ENCODE peak calls at places on chromosomes 7 and 10, in eight cellular contexts. R is uterus, L is ovary, S is heart left ventricle, X is gastrocnemius medialis, B is body of pancreas, T is HepG2, M is lower leg skin. V is an unnamed sample.
A peak's percentile ranks its signal among the peaks of the same experiment; 100 is the strongest.

GRCh38 chr10:86367339-86367951 is 850 bp upstream of the GRID1 start:
- DNase-seq in M (peak; percentile 86), B (no peak), S (no peak), R (no peak), T (no peak), L (peak; percentile 30), X (no peak), V (no peak)

GRCh38 chr7:12257582-12257981 is 46.5 kb downstream of the TMEM106B start:
- DNase-seq in T (peak; percentile 7), X (no peak), L (no peak), S (no peak), B (no peak), R (no peak), M (no peak), V (no peak)

GRCh38 chr7:18262054-18262453 is 233.5 kb upstream of the HDAC9 start:
- DNase-seq in T (no peak), R (no peak), S (no peak), M (no peak), X (no peak), B (no peak), L (no peak), V (no peak)

GRCh38 chr10:23046032-23046431 is 49.3 kb upstream of the MSRB2 start:
- DNase-seq in B (no peak), R (no peak), S (no peak), T (no peak), L (no peak), M (no peak), X (no peak), V (no peak)

GRCh38 chr10:98087309-98087708 is 47.1 kb upstream of the R3HCC1L start:
- DNase-seq in S (no peak), B (no peak), X (no peak), M (no peak), T (no peak), R (no peak), L (no peak), V (no peak)

GRCh38 chr10:75449320-75450061 is 18.1 kb downstream of the LRMDA start:
- DNase-seq in R (no peak), L (no peak), X (no peak), B (no peak), S (no peak), M (peak; percentile 49), T (no peak), V (no peak)

GRCh38 chr7:92133737-92134270 is 473 bp downstream of the CYP51A1 start:
- DNase-seq in M (peak; percentile 94), S (peak; percentile 74), T (peak; percentile 52), B (peak; percentile 65), X (peak; percentile 20), L (peak; percentile 89), R (peak; percentile 72), V (peak; percentile 89)

GRCh38 chr7:79312022-79312421 is 141.4 kb downstream of the MAGI2 start:
- DNase-seq in R (no peak), M (no peak), S (no peak), T (no peak), X (no peak), L (no peak), B (no peak), V (no peak)

GRCh38 chr7:121099572-121099971 is 111.1 kb downstream of the CPED1 start:
- DNase-seq in S (no peak), B (no peak), X (no peak), T (no peak), M (no peak), L (no peak), R (no peak), V (no peak)

GRCh38 chr7:78224923-78225322 is 426.4 kb downstream of the PHTF2 start:
- DNase-seq in R (no peak), M (no peak), B (no peak), S (no peak), L (no peak), X (no peak), T (no peak), V (no peak)

GRCh38 chr7:66326501-66327180 is 121.5 kb downstream of the TPST1 start:
- DNase-seq in L (no peak), M (no peak), X (no peak), T (no peak), R (no peak), B (no peak), S (no peak), V (no peak)

GRCh38 chr10:116240551-116240950 is 32.5 kb downstream of the GFRA1 start:
- DNase-seq in T (no peak), L (no peak), S (no peak), X (no peak), M (no peak), R (no peak), B (no peak), V (no peak)

DNA sequence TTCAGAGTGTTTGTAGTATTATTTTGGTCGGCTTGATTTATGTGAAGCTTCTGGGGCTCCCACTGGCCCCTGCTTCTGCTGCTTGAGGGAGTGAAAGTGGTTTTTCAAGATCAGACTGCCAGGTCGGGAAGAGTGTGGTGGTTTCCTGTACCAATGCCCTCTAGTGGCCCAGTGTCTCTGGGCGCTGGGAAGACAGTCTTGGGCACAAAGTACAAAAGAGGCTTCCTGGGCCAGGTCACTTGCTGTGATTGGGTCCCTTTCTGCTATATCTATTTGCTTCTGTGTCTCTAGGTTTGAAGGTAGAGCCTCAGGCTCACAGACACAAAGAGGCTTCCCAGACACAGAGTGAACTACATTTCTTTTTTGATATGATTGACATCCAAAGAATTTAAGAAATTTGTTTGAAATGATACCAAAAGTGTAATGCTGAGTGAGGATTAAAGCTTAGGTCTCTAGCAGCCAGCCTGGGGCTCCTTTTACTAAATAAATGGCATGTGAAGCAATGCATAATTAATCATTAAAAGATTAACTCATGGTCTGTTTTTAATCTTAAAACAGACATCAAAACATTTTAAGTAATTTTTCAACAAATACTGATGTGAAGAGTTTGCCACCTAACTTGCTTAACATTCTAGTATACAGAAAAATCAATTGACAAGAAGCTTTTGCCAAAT is 36.3 kb downstream of the ABCB1 start:
- DNase-seq in B (peak; percentile 53), M (no peak), L (no peak), T (peak; percentile 20), X (no peak), S (peak; percentile 19), R (no peak), V (peak; percentile 48)
- TF ChIP-seq CTCF in B (peak; percentile 43), M (no peak), L (no peak), T (peak; percentile 79), X (no peak), S (peak; percentile 32), R (no peak), V (no peak)

DNA sequence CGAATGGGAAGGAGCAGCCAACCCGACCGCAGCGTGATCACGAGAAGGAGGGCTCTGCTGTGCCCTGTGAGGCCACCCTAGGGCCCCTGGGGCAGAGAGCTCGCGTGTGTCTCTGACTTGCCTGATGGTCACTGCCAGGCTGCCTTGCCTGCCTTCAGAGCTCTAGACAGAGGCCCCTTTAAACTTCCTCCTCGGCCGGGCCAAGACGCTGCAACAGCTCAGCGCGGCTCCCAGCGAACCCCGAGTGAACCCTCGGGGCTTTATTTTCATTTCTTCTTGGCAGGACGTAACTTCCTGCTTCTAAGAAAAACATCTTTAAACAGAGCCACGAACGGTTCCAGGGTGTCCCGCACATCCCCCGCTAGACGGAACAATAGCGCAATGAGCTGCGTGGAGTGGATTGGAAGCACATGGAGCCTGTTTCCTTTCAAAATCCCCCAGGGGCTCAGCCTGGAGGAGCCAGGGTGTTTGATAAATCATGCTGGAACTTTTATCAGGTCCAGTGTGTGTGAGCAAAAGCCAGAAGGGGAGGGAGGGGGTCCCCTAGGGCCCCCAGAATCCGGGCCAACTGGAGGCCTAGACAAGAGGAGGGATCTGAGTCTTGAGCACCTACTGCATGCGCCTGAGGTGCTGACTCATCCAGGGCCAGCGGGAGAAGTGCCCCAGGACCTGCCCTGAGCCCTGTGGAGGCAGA is 134.1 kb upstream of the GDF10 start:
- DNase-seq in S (peak; percentile 71), T (no peak), L (peak; percentile 48), B (peak; percentile 55), X (peak; percentile 29), R (peak; percentile 68), M (peak; percentile 91), V (peak; percentile 36)
- TF ChIP-seq POLR2A in S (no peak), T (no peak), L (no peak), B (no peak), X (no peak), R (no peak), M (no peak), V (no peak)

DNA sequence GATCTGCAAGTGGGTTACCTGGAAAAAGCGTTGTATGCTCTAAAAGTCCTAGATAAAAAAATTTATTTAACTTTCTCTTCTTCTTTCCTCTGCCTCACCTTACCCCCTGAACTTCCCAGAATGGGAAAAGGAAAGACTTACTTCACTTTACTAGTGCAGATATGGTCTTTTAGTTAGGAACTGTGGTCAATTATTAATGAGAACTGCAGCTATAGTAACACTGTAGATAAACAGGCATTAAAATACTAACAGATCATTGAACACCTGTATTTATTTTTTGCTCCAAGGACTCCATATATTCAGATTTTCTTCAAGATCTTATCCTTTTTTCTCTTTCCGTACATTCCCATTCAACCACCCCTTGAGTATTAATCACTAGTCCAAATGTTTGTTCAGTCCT is 4.4 kb downstream of the CPVL start:
- DNase-seq in B (no peak), L (no peak), X (no peak), T (no peak), M (no peak), S (no peak), R (no peak), V (no peak)
- TF ChIP-seq CTCF in B (no peak), L (no peak), X (no peak), T (no peak), M (no peak), S (no peak), R (no peak), V (no peak)

GRCh38 chr10:71267508-71268240 is 51.4 kb upstream of the SLC29A3 start:
- DNase-seq in B (no peak), T (no peak), M (no peak), X (no peak), S (no peak), L (no peak), R (no peak), V (no peak)

GRCh38 chr10:71265618-71266146 is 53.3 kb downstream of the UNC5B start:
- DNase-seq in S (no peak), X (no peak), B (no peak), M (no peak), L (no peak), R (no peak), T (no peak), V (no peak)

GRCh38 chr10:71266918-71267442 is 52.1 kb upstream of the SLC29A3 start:
- DNase-seq in R (no peak), T (no peak), L (no peak), X (no peak), B (no peak), S (no peak), M (no peak), V (no peak)

GRCh38 chr10:71265201-71265575 is 52.8 kb downstream of the UNC5B start:
- DNase-seq in M (no peak), R (no peak), S (no peak), B (no peak), X (no peak), L (no peak), T (no peak), V (no peak)

DNA sequence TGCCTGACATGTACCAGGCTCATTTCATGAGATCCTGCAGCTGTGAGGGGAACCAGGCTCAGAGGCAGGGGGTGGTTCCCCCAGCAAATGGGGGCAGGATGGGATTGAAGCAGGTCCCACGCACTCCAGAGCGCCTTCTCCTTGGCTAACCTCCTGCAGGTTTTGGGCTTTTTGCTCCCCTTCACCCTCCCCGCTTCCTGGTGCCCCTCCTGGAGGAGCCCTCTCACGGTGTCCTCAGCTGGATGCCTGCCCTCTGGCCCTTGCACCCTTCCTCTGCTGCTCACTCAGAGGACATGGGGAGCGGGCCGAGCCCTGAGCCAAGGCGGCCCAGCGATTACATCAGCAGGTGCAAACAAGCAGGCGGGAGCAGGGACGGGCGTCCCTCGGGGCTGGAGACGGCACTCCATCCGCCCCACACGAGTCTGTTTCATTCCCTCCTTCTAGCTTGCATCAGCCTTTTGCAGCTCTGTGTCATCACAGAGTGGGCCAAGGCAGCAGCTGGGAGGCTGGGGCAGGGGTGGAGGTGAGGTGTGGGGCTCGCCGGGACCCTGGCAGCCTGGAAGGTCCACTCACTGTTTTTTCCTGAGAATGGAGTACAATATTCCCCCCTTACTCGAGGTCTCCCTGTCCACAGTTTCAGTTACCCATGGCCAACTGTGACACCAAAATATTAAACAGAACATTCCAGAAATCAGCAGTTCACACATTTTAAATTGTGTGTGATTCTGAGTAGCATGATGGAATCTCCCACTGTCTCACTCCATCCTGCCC is 52.7 kb upstream of the SLC29A3 start:
- DNase-seq in B (peak; percentile 28), R (peak; percentile 84), T (peak; percentile 18), M (no peak), L (peak; percentile 54), S (peak; percentile 72), X (peak; percentile 27), V (no peak)
- TF ChIP-seq POLR2A in B (no peak), R (no peak), T (no peak), M (no peak), L (no peak), S (no peak), X (no peak), V (no peak)

V was measured in testis.